ENCODE peak calls at places on chromosomes 6 and 20, in four cellular contexts. Y is neuronal stem cell, A is H9, X is H1. Z is an unnamed sample.

GRCh38 chr6:31651602-31652191 is 764 bp downstream of the BAG6 start:
- DNase-seq in Y (no peak), A (peak; percentile 89), X (no peak), Z (no peak)

GRCh38 chr6:51147756-51148155 is 329.1 kb downstream of the TFAP2B start:
- DNase-seq in Y (no peak), A (no peak), X (no peak), Z (no peak)

GRCh38 chr6:15485875-15486274 is 177.0 kb downstream of the DTNBP1 start:
- DNase-seq in Y (no peak), A (no peak), X (no peak), Z (no peak)

GRCh38 chr6:29071831-29072723 is 15.0 kb downstream of the OR2B3 start:
- DNase-seq in Y (peak; percentile 11), A (peak; percentile 78), X (peak; percentile 49), Z (peak; percentile 25)

GRCh38 chr20:24970743-24971142 is 21.7 kb downstream of the CST7 start:
- DNase-seq in Y (no peak), A (peak; percentile 14), X (peak; percentile 32), Z (no peak)

GRCh38 chr6:17091122-17091521 is 10.7 kb upstream of the STMND1 start:
- DNase-seq in Y (no peak), A (no peak), X (no peak), Z (peak; percentile 26)

GRCh38 chr6:157811476-157812173 is 11.4 kb upstream of the SNX9 start:
- DNase-seq in Y (no peak), A (no peak), X (no peak), Z (no peak)

GRCh38 chr6:130240232-130240631 is 17.5 kb upstream of the SAMD3 start:
- DNase-seq in Y (no peak), A (no peak), X (no peak), Z (peak; percentile 19)

GRCh38 chr6:36104836-36105235 is 25.5 kb upstream of the MAPK13 start:
- DNase-seq in Y (no peak), A (no peak), X (no peak), Z (no peak)

GRCh38 chr6:30768634-30769087 is 24.3 kb upstream of the IER3 start:
- DNase-seq in Y (no peak), A (no peak), X (no peak), Z (no peak)

GRCh38 chr20:31956556-31957220 is 4.8 kb upstream of the PDRG1 start:
- DNase-seq in Y (no peak), A (no peak), X (no peak), Z (no peak)

GRCh38 chr6:3385660-3386151 is 71.1 kb downstream of the SLC22A23 start:
- DNase-seq in Y (no peak), A (no peak), X (no peak), Z (no peak)

GRCh38 chr6:118197539-118197938 is 290.5 kb downstream of the SLC35F1 start:
- DNase-seq in Y (no peak), A (peak; percentile 39), X (no peak), Z (no peak)

GRCh38 chr6:25014806-25015560 is 79.2 kb upstream of the RIPOR2 start:
- DNase-seq in Y (no peak), A (no peak), X (no peak), Z (peak; percentile 96)

GRCh38 chr6:158145940-158146339 is 22.1 kb downstream of the SERAC1 start:
- DNase-seq in Y (no peak), A (no peak), X (no peak), Z (no peak)

GRCh38 chr6:159935065-159935464 is 33.8 kb upstream of the IGF2R start:
- DNase-seq in Y (no peak), A (no peak), X (no peak), Z (no peak)

GRCh38 chr6:44367686-44368085 is 19.8 kb upstream of the CDC5L start:
- DNase-seq in Y (no peak), A (no peak), X (no peak), Z (no peak)

GRCh38 chr6:34104186-34104585 is 41.7 kb downstream of the GRM4 start:
- DNase-seq in Y (no peak), A (no peak), X (no peak), Z (no peak)

GRCh38 chr6:157596886-157597285 is 215.9 kb downstream of the ZDHHC14 start:
- DNase-seq in Y (no peak), A (no peak), X (no peak), Z (peak; percentile 64)

GRCh38 chr6:64889144-64889543 is 817.9 kb downstream of the EYS start:
- DNase-seq in Y (no peak), A (no peak), X (no peak), Z (no peak)

GRCh38 chr6:12548526-12548925 is 168.0 kb upstream of the PHACTR1 start:
- DNase-seq in Y (no peak), A (no peak), X (no peak), Z (peak; percentile 12)

GRCh38 chr20:25668446-25668845 is 28.2 kb downstream of the ZNF337 start:
- DNase-seq in Y (no peak), A (no peak), X (no peak), Z (no peak)

GRCh38 chr20:43953919-43954617 is 39.4 kb downstream of the TOX2 start:
- DNase-seq in Y (no peak), A (no peak), X (no peak), Z (peak; percentile 63)

GRCh38 chr20:47610247-47610944 is 108.7 kb downstream of the NCOA3 start:
- DNase-seq in Y (no peak), A (no peak), X (no peak), Z (peak; percentile 94)

GRCh38 chr6:35092362-35093117 is 48.6 kb downstream of the TCP11 start:
- DNase-seq in Y (no peak), A (no peak), X (peak; percentile 35), Z (peak; percentile 80)

GRCh38 chr6:7341989-7342742 is 29.2 kb upstream of the SSR1 start:
- DNase-seq in Y (no peak), A (no peak), X (no peak), Z (peak; percentile 24)

GRCh38 chr20:5656136-5656535 is 94.1 kb upstream of the SHLD1 start:
- DNase-seq in Y (no peak), A (no peak), X (no peak), Z (no peak)

GRCh38 chr6:87654117-87654516 is 47.9 kb downstream of the AKIRIN2 start:
- DNase-seq in Y (no peak), A (no peak), X (no peak), Z (no peak)

GRCh38 chr6:79630883-79631799 is at the start of gene SH3BGRL2:
- DNase-seq in Y (peak; percentile 84), A (peak; percentile 85), X (peak; percentile 90), Z (peak; percentile 76)

GRCh38 chr6:45724511-45724910 is 291.1 kb downstream of the CLIC5 start:
- DNase-seq in Y (no peak), A (no peak), X (no peak), Z (peak; percentile 55)

GRCh38 chr6:118859517-118860064 is 34.4 kb upstream of the ASF1A start:
- DNase-seq in Y (no peak), A (no peak), X (no peak), Z (no peak)

GRCh38 chr6:89680150-89680549 is 41.6 kb upstream of the LYRM2 start:
- DNase-seq in Y (no peak), A (no peak), X (no peak), Z (no peak)

DNA sequence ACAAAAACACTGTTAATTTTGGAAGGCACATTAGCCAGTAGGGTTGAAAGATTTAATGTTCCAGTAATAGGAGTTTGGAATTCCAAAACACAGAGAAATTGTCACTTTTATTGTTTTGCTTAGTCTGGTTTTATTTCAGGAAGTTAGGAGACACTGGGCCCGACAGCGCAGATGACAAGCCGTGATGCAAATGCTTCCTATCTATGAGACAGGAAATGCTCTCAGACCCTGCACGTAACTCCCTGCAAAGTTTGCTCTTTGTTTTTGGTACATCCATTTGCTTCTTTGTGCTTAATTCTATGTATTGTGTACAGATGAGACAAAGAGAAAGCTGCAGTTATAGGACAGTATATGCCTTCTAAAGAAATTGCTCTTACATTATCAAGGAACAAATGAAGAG is 201.5 kb upstream of the SGK1 start:
- DNase-seq in Y (no peak), A (no peak), X (no peak), Z (peak; percentile 73)
- H3K4ac ChIP-seq in Y (no peak overlapping the region), A (no peak overlapping the region), X (no peak overlapping the region), Z (no peak overlapping the region)

DNA sequence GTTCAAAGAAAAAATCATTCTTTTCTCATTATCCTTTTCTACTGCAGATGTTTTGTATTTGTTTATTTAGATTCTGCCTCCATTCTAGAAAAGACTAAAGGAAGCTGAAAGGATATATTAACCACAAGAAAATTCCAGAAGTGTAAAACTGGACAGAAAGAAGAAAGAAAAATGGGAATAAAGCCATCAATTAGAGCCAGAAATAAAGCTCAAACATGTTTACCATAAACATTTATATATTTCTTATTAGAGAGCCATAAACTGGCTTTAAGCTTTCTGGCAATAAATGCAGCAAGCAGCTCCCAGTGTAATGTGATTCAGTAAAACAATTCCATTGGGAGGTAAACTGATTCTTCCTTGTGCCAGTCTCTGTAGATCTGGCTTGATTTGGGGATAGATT is 244.1 kb downstream of the PTPRK start:
- DNase-seq in Y (no peak), A (no peak), X (no peak), Z (no peak)
- H3K27ac ChIP-seq in Y (no peak overlapping the region), A (no peak overlapping the region), X (no peak overlapping the region), Z (no peak overlapping the region)

GRCh38 chr6:169168706-169169105 is 84.9 kb downstream of the THBS2 start:
- DNase-seq in Y (no peak), A (no peak), X (no peak), Z (no peak)
- H2BK12ac ChIP-seq in Y (no peak overlapping the region), A (no peak overlapping the region), X (no peak overlapping the region), Z (no peak overlapping the region)

GRCh38 chr6:109260701-109261100 is 121.6 kb downstream of the CD164 start:
- DNase-seq in Y (no peak), A (no peak), X (no peak), Z (no peak)
- H3K4ac ChIP-seq in Y (no peak overlapping the region), A (no peak overlapping the region), X (no peak overlapping the region), Z (no peak overlapping the region)

GRCh38 chr20:18414140-18414539 is 52.7 kb downstream of the DZANK1 start:
- DNase-seq in Y (no peak), A (no peak), X (no peak), Z (no peak)
- H3K27ac ChIP-seq in Y (no peak overlapping the region), A (no peak overlapping the region), X (no peak overlapping the region), Z (no peak overlapping the region)

GRCh38 chr6:37257634-37258404 is at the start of the genes TBC1D22B and TMEM217:
- DNase-seq in Y (peak; percentile 81), A (peak; percentile 99), X (peak; percentile 98), Z (peak; percentile 94)
- H2BK12ac ChIP-seq in Y (no peak within 1 kb of the TSS), A (no peak within 1 kb of the TSS), X (peak within 1 kb of the TSS; percentile 64), Z (no peak within 1 kb of the TSS)

DNA sequence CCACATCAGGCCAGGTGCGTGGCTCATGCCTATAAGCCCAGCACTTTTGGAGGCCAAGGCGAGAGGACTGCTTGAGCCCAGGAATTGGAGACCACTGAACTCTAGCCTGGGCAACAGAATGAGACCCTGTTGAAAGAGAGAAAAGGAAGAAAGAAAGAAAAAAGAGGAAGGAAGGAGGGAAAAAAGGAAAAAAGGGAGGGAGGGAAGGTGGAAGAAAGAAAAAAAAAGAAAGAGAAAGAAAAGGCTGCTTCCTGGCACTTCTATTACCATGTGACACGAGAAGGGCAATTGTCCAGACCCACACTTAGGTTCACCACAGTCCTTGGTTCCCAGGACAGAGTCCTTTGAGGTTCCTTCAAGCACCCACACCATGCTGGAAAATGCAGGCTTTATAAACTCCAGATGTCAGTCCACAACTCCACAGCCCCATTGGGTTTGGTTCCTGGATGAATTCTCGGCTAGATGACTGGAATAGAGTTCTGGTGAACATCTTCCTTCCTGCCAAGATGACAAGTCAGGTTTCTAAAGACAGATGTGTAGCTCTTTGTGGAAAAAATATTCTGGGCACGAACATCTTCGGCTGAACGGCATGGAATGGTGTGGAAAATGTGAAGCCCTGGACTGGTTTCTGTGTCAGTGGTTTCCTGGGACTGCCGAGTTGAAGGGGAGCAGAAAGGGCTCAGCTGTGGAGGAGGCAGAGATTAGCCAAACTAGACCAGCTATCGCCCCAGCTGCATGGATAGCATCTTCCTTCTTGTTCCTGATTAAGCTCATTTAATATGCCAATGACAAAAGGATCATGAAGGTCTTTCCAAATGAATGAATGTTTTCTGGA is 32.5 kb downstream of the NT5E start:
- DNase-seq in Y (no peak), A (no peak), X (no peak), Z (peak; percentile 34)
- H3K4ac ChIP-seq in Y (no peak overlapping the region), A (no peak overlapping the region), X (no peak overlapping the region), Z (no peak overlapping the region)

Z was measured in mesenchymal stem cell.